ENCODE peak calls at places on chromosomes 3 and 15, in four cellular contexts. One of them, this sample, is unnamed.

GRCh38 chr3:134370611-134371451 is 3.4 kb downstream of the AMOTL2 start:
- DNase-seq in aorta: peak
- DNase-seq in PC-3: no peak
- DNase-seq in pancreas: no peak
- DNase-seq in this sample: no peak

GRCh38 chr3:156728267-156728985 is 54.0 kb downstream of the TIPARP start:
- DNase-seq in aorta: no peak
- DNase-seq in PC-3: peak
- DNase-seq in pancreas: no peak
- DNase-seq in this sample: no peak

GRCh38 chr3:166731701-166732100 is 648.4 kb downstream of the ZBBX start:
- DNase-seq in aorta: no peak
- DNase-seq in PC-3: no peak
- DNase-seq in pancreas: no peak
- DNase-seq in this sample: no peak

GRCh38 chr3:34678580-34678979 is 880.1 kb downstream of the PDCD6IP start:
- DNase-seq in aorta: no peak
- DNase-seq in PC-3: no peak
- DNase-seq in pancreas: no peak
- DNase-seq in this sample: no peak

GRCh38 chr3:194472290-194472920 is 14.4 kb downstream of the ATP13A3 start:
- DNase-seq in aorta: no peak
- DNase-seq in PC-3: peak
- DNase-seq in pancreas: no peak
- DNase-seq in this sample: no peak

GRCh38 chr3:46406786-46407611 is at the start of the genes CCR5AS and CCRL2:
- DNase-seq in aorta: no peak
- DNase-seq in PC-3: peak
- DNase-seq in pancreas: peak
- DNase-seq in this sample: no peak

GRCh38 chr15:43769584-43770228 is 7.1 kb downstream of the ELL3 start:
- DNase-seq in aorta: peak
- DNase-seq in PC-3: peak
- DNase-seq in pancreas: peak
- DNase-seq in this sample: peak

GRCh38 chr3:167814441-167814951 is 79.0 kb downstream of the SERPINI1 start:
- DNase-seq in aorta: no peak
- DNase-seq in PC-3: peak
- DNase-seq in pancreas: no peak
- DNase-seq in this sample: no peak

GRCh38 chr3:31530039-31530983 is 2.4 kb upstream of the STT3B start:
- DNase-seq in aorta: no peak
- DNase-seq in PC-3: no peak
- DNase-seq in pancreas: no peak
- DNase-seq in this sample: no peak
- H3K4me3 ChIP-seq in aorta: no peak
- H3K4me3 ChIP-seq in PC-3: peak
- H3K4me3 ChIP-seq in pancreas: peak
- H3K4me3 ChIP-seq in this sample: no peak

DNA sequence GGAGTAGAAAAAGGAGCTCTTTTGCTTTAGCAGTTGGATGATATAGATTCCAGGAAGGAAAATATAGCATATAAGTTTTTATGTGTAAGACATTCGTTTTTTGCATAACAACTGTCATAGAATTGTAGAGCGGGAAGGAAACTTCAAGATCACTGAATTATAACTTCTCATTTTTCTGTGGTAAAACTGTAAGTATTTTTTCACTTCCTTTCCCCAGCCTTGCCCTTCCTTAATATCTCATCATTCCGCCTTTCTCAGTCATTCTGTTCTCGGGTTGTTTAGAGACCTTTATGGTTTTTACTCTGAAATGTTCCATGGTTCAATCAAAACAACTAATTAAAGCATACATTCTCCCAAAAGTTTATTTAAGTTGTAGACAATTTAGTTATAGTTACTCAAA is 1.1 kb downstream of the EAF2 start:
- DNase-seq in aorta: no peak
- DNase-seq in PC-3: no peak
- DNase-seq in pancreas: no peak
- DNase-seq in this sample: no peak
- H3K4me3 ChIP-seq in aorta: no peak
- H3K4me3 ChIP-seq in PC-3: peak
- H3K4me3 ChIP-seq in pancreas: peak
- H3K4me3 ChIP-seq in this sample: no peak

DNA sequence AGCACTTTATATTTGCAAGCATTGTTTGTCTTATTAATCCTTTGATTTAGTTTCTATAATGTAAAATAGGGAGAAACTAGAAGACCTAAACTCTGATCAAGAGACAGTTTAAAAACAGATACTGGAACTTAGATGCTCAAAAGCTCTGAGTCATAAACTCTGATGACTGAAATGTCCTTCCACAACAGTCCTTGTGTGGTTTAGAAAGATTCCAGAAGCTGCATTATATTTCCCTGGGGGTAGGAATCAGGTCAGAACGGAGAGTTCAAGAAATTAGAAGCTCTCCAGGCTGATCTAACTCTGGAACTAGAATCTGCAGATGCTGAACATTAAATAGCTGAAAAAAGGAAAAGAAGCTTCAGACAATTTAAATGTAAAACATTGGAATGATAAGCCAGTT is 18.3 kb upstream of the ONECUT1 start:
- DNase-seq in aorta: no peak
- DNase-seq in PC-3: no peak
- DNase-seq in pancreas: no peak
- DNase-seq in this sample: no peak
- H3K4me3 ChIP-seq in aorta: no peak
- H3K4me3 ChIP-seq in PC-3: no peak
- H3K4me3 ChIP-seq in pancreas: no peak
- H3K4me3 ChIP-seq in this sample: no peak

GRCh38 chr15:88256261-88257230 is at the start of gene NTRK3:
- DNase-seq in aorta: no peak
- DNase-seq in PC-3: no peak
- DNase-seq in pancreas: no peak
- DNase-seq in this sample: no peak

GRCh38 chr15:88255496-88256171 is 905 bp downstream of the NTRK3 start:
- DNase-seq in aorta: peak
- DNase-seq in PC-3: no peak
- DNase-seq in pancreas: no peak
- DNase-seq in this sample: no peak

GRCh38 chr15:88257311-88257901 is 867 bp upstream of the NTRK3 start:
- DNase-seq in aorta: peak
- DNase-seq in PC-3: no peak
- DNase-seq in pancreas: no peak
- DNase-seq in this sample: no peak

GRCh38 chr15:88252441-88252840 is 4.1 kb downstream of the NTRK3 start:
- DNase-seq in aorta: no peak
- DNase-seq in PC-3: no peak
- DNase-seq in pancreas: no peak
- DNase-seq in this sample: no peak

GRCh38 chr15:88255109-88255495 is 1.4 kb downstream of the NTRK3 start:
- DNase-seq in aorta: no peak
- DNase-seq in PC-3: no peak
- DNase-seq in pancreas: no peak
- DNase-seq in this sample: no peak
- H3K4me3 ChIP-seq in aorta: peak
- H3K4me3 ChIP-seq in PC-3: no peak
- H3K4me3 ChIP-seq in pancreas: no peak
- H3K4me3 ChIP-seq in this sample: no peak

DNA sequence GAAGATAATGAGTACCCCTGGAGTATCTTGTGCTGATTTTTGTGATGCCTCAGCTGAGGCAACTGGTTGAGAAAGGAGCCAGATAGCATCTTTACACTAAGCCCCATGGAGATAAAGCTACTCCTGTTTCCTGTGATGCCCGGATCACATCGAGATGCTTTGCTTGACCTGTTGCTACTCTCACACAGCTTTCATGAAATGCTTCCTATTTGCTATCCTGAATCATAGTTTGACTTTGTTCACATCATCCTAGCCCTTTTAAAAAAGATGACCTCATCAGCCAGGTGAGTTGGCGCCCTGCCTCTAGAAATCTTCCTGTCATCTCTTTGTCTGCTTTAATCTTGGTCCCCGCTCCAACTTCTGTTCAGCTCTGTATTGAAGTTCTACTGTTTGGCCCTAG is 409.6 kb upstream of the TBL1XR1 start:
- DNase-seq in aorta: no peak
- DNase-seq in PC-3: peak
- DNase-seq in pancreas: peak
- DNase-seq in this sample: no peak
- H3K4me3 ChIP-seq in aorta: no peak
- H3K4me3 ChIP-seq in PC-3: no peak
- H3K4me3 ChIP-seq in pancreas: no peak
- H3K4me3 ChIP-seq in this sample: no peak

GRCh38 chr3:78242724-78243123 is 1202.8 kb downstream of the ROBO2 start:
- DNase-seq in aorta: no peak
- DNase-seq in PC-3: no peak
- DNase-seq in pancreas: no peak
- DNase-seq in this sample: no peak
- H3K4me3 ChIP-seq in aorta: no peak
- H3K4me3 ChIP-seq in PC-3: no peak
- H3K4me3 ChIP-seq in pancreas: no peak
- H3K4me3 ChIP-seq in this sample: no peak

DNA sequence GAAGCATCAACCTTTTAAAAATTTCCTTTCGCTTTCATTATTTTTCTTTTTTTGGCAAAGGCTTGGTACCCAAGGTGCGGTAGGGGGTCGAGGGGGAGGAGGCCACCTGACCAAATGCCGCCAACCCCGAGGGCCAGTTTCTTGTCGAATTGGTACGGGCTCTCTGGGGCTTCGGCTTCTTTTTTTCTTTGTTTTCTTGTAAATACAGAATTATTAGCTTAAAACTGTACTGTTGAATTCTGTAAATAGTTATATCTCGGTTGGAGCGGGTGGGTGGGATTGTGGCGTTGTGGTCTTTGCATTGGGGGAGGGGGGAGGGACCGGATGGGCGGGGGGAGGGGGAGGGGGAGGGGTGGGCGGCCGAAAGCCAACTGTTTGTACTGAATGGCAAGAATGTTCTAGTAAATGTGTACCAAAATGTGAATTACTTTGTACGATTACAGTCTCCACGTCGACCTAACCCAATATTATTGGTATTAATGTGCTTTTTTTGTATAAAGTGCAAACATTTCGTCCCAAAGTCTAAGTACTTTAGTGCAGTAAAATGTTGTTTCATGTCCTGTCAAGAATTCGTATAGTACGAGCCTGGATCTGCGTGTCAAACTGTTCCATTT is 4.7 kb downstream of the ZIC1 start:
- DNase-seq in aorta: no peak
- DNase-seq in PC-3: no peak
- DNase-seq in pancreas: no peak
- DNase-seq in this sample: no peak
- H3K4me3 ChIP-seq in aorta: no peak
- H3K4me3 ChIP-seq in PC-3: no peak
- H3K4me3 ChIP-seq in pancreas: peak
- H3K4me3 ChIP-seq in this sample: no peak

GRCh38 chr3:13653631-13654279 is 104.8 kb downstream of the FBLN2 start:
- DNase-seq in aorta: no peak
- DNase-seq in PC-3: no peak
- DNase-seq in pancreas: no peak
- DNase-seq in this sample: no peak

GRCh38 chr3:13654330-13655073 is 105.6 kb downstream of the FBLN2 start:
- DNase-seq in aorta: no peak
- DNase-seq in PC-3: no peak
- DNase-seq in pancreas: no peak
- DNase-seq in this sample: peak

GRCh38 chr3:13656584-13657301 is 107.8 kb downstream of the FBLN2 start:
- DNase-seq in aorta: no peak
- DNase-seq in PC-3: no peak
- DNase-seq in pancreas: no peak
- DNase-seq in this sample: no peak

GRCh38 chr3:13657660-13658435 is 108.9 kb downstream of the FBLN2 start:
- DNase-seq in aorta: peak
- DNase-seq in PC-3: peak
- DNase-seq in pancreas: peak
- DNase-seq in this sample: peak

GRCh38 chr3:13655074-13655913 is 106.4 kb downstream of the FBLN2 start:
- DNase-seq in aorta: peak
- DNase-seq in PC-3: peak
- DNase-seq in pancreas: peak
- DNase-seq in this sample: no peak
- H3K4me3 ChIP-seq in aorta: no peak
- H3K4me3 ChIP-seq in PC-3: peak
- H3K4me3 ChIP-seq in pancreas: peak
- H3K4me3 ChIP-seq in this sample: no peak

This sample was measured in effector memory CD4-positive, alpha-beta T cell.